ENCODE peak calls at places on chromosomes 2 and 18, in four cellular contexts. R is AG04450; L is HCT116; P is CD8-positive, alpha-beta T cell. Z is an unnamed sample.

GRCh38 chr18:63162271-63163014 is 157.1 kb downstream of the BCL2 start:
- DNase-seq in R (no peak), P (no peak), L (no peak), Z (no peak)

GRCh38 chr2:241882090-241882625 is 12.6 kb downstream of the RTP5 start:
- DNase-seq in R (no peak), P (peak; percentile 57), L (no peak), Z (no peak)

GRCh38 chr18:67961701-67962440 is 445.4 kb upstream of the DSEL start:
- DNase-seq in R (no peak), P (no peak), L (no peak), Z (no peak)

GRCh38 chr2:66048667-66049066 is 386.3 kb upstream of the MEIS1 start:
- DNase-seq in R (no peak), P (no peak), L (no peak), Z (no peak)

GRCh38 chr2:170813611-170814550 is 2.8 kb upstream of the GAD1 start:
- DNase-seq in R (no peak), L (no peak), P (no peak), Z (peak; percentile 48)

GRCh38 chr2:54906711-54907110 is 143.5 kb downstream of the RTN4 start:
- DNase-seq in R (no peak), P (no peak), L (no peak), Z (no peak)

GRCh38 chr18:13500891-13501887 is 225.2 kb downstream of the FAM210A start:
- DNase-seq in P (no peak), L (no peak), R (no peak), Z (peak; percentile 46)

GRCh38 chr2:185472574-185472973 is 266.0 kb upstream of the FSIP2 start:
- DNase-seq in R (no peak), L (no peak), P (no peak), Z (no peak)

GRCh38 chr2:230824406-230824978 is 40.2 kb upstream of the ITM2C start:
- DNase-seq in L (peak; percentile 77), P (peak; percentile 48), R (peak; percentile 70), Z (peak; percentile 59)

GRCh38 chr2:46335404-46335965 is 38.3 kb downstream of the EPAS1 start:
- DNase-seq in P (no peak), L (no peak), R (no peak), Z (no peak)

GRCh38 chr2:191255756-191256312 is 10.6 kb downstream of the MYO1B start:
- DNase-seq in L (no peak), R (no peak), P (no peak), Z (no peak)

GRCh38 chr2:37740330-37740729 is 68.9 kb upstream of the CDC42EP3 start:
- DNase-seq in L (no peak), P (no peak), R (peak; percentile 3), Z (no peak)

GRCh38 chr2:68318686-68319396 is 908 bp downstream of the CNRIP1 start:
- DNase-seq in P (no peak), R (no peak), L (no peak), Z (no peak)

GRCh38 chr2:118841828-118842461 is 5.5 kb downstream of the EN1 start:
- DNase-seq in L (no peak), P (no peak), R (no peak), Z (no peak)

GRCh38 chr18:13398631-13399030 is 180.1 kb downstream of the LDLRAD4 start:
- DNase-seq in P (peak; percentile 9), R (no peak), L (no peak), Z (no peak)

GRCh38 chr18:58649966-58650816 is 21.1 kb upstream of the MALT1 start:
- DNase-seq in L (no peak), P (peak; percentile 20), R (no peak), Z (no peak)

GRCh38 chr2:133171396-133172004 is 396.8 kb downstream of the NCKAP5 start:
- DNase-seq in L (peak; percentile 48), R (peak; percentile 43), P (no peak), Z (peak; percentile 26)

GRCh38 chr2:139622691-139623090 is 842.5 kb upstream of the NXPH2 start:
- DNase-seq in L (no peak), R (no peak), P (no peak), Z (no peak)

GRCh38 chr2:159939946-159940345 is 122.5 kb downstream of the PLA2R1 start:
- DNase-seq in P (no peak), L (peak; percentile 6), R (no peak), Z (peak; percentile 30)

GRCh38 chr2:121640380-121641326 is 8.6 kb downstream of the CLASP1 start:
- DNase-seq in R (no peak), L (no peak), P (no peak), Z (no peak)

GRCh38 chr2:2663401-2664036 is 332.4 kb upstream of the MYT1L start:
- DNase-seq in R (no peak), P (no peak), L (no peak), Z (no peak)

GRCh38 chr18:61998335-61998734 is 105.5 kb upstream of the RNF152 start:
- DNase-seq in P (no peak), L (no peak), R (no peak), Z (no peak)

GRCh38 chr18:57542126-57542525 is 44.4 kb downstream of the FECH start:
- DNase-seq in R (peak; percentile 48), P (no peak), L (no peak), Z (no peak)

GRCh38 chr2:30268296-30268871 is 37.0 kb downstream of the LBH start:
- DNase-seq in P (no peak), L (no peak), R (no peak), Z (no peak)

GRCh38 chr2:74886811-74887210 is 52.9 kb downstream of the HK2 start:
- DNase-seq in R (no peak), P (no peak), L (no peak), Z (no peak)
- TF ChIP-seq CTCF in R (no peak), P (no peak), L (no peak), Z (no peak)

GRCh38 chr18:9104244-9104901 is 1.9 kb downstream of the NDUFV2 start:
- DNase-seq in L (no peak), P (no peak), R (no peak), Z (no peak)
- H3K27ac ChIP-seq in L (no peak overlapping the region), P (peak overlapping the region; percentile 69), R (no peak overlapping the region), Z (no peak overlapping the region)

GRCh38 chr2:137893145-137893544 is 71.1 kb upstream of the HNMT start:
- DNase-seq in L (no peak), R (no peak), P (no peak), Z (no peak)

GRCh38 chr2:137886432-137886831 is 77.8 kb upstream of the HNMT start:
- DNase-seq in P (no peak), L (peak; percentile 8), R (no peak), Z (peak; percentile 8)

DNA sequence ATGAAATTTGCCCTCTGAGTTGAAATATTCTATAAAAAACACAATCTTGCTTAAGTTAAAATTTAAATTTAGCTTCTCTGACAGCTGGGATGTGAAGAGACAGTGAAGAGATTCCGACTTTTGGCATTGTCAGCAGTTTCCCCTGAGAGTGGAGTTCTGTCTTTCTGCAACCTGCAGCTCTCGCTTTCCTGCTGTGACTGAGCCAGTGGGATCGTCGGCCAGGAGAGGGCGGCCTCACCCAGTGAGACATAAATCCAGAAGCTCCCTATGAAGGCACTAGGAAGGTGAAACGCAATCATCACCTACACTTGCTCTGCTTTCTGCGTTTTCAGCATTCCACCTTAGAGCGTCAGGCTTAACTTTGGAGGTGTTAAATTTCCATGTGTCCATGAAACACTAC is 75.4 kb upstream of the HNMT start:
- DNase-seq in L (peak; percentile 10), P (no peak), R (no peak), Z (peak; percentile 17)
- TF ChIP-seq CTCF in L (peak; percentile 68), P (no peak), R (peak; percentile 56), Z (peak; percentile 17)

GRCh38 chr2:11494310-11494709 is 28.3 kb upstream of the E2F6 start:
- DNase-seq in L (no peak), R (no peak), P (no peak), Z (no peak)

GRCh38 chr2:11498543-11499034 is 32.6 kb upstream of the E2F6 start:
- DNase-seq in P (no peak), L (no peak), R (no peak), Z (no peak)

GRCh38 chr2:11498126-11498473 is 32.1 kb upstream of the E2F6 start:
- DNase-seq in L (no peak), P (no peak), R (no peak), Z (no peak)

GRCh38 chr2:11495844-11496271 is 29.9 kb upstream of the E2F6 start:
- DNase-seq in R (no peak), L (no peak), P (no peak), Z (no peak)

GRCh38 chr2:11496311-11496710 is 30.4 kb upstream of the E2F6 start:
- DNase-seq in L (no peak), P (no peak), R (no peak), Z (no peak)
- H3K27ac ChIP-seq in L (no peak overlapping the region), P (no peak overlapping the region), R (no peak overlapping the region), Z (no peak overlapping the region)

GRCh38 chr2:42598656-42599267 is 30.3 kb downstream of the MTA3 start:
- DNase-seq in P (no peak), R (no peak), L (no peak), Z (no peak)
- TF ChIP-seq CTCF in P (no peak), R (no peak), L (peak; percentile 34), Z (no peak)

GRCh38 chr2:129722306-129723020 is 257.0 kb upstream of the RAB6C start:
- DNase-seq in P (no peak), L (no peak), R (no peak), Z (no peak)

GRCh38 chr2:129726271-129726670 is 253.2 kb upstream of the RAB6C start:
- DNase-seq in L (no peak), R (no peak), P (no peak), Z (no peak)

GRCh38 chr2:129723277-129724020 is 256.0 kb upstream of the RAB6C start:
- DNase-seq in P (no peak), L (no peak), R (no peak), Z (no peak)

GRCh38 chr2:129721841-129722240 is 257.6 kb upstream of the RAB6C start:
- DNase-seq in P (no peak), L (no peak), R (no peak), Z (no peak)

DNA sequence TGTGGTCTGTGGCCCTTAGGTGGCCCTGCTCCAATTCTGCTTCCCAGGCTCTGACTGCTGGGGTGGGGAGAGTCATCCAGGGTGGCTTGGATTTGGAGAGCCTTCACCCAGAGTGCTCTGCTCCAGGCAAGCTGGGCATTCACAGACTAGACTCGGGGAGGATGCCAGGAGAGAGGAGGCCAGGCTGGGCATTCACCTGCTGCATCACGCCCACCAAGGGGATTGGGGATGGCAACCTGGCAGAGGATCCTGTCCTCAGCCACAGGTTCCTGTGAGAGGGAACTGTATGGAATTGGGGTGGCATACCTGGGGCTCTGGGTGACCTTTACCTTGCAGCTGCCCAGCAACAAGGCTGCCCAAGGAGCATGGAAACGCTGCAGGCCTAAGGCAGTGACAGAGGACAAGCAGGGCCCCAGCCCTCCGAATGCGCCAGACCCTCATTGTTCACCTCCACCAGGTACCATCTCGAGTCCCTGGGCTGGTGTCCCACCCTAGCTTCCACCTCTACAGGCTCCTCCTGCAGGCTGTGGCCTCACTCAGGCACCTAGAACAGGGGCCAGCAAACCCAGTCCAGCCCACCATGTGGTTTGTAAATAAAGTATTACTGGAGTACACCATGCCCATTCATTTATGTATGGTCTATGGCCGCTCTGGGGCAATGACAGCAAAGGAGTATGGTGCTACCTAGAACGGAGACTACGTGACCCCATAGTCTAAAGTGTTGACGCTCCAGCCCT is 255.3 kb upstream of the RAB6C start:
- DNase-seq in P (no peak), L (no peak), R (no peak), Z (no peak)
- H3K27ac ChIP-seq in P (no peak overlapping the region), L (no peak overlapping the region), R (no peak overlapping the region), Z (no peak overlapping the region)